ENCODE peak calls at places on chromosome 22, in seven cellular contexts. S, J, I, D, K, U and H are unnamed samples.

GRCh38 chr22:20043997-20044342 is 23.1 kb downstream of the TANGO2 start:
- DNase-seq in S (no peak), J (no peak), I (no peak), D (no peak), K (no peak), U (no peak), H (no peak)

GRCh38 chr22:47031628-47031915 is 269.1 kb downstream of the TBC1D22A start:
- DNase-seq in S (no peak), J (no peak), I (no peak), D (no peak), K (no peak), U (no peak), H (no peak)

GRCh38 chr22:24977370-24978230 is 25.1 kb downstream of the KIAA1671 start:
- DNase-seq in S (no peak), J (peak), I (no peak), D (no peak), K (no peak), U (peak), H (peak)

GRCh38 chr22:23912293-23912903 is 18.2 kb downstream of the MIF start:
- DNase-seq in S (no peak), J (no peak), I (no peak), D (no peak), K (peak), U (no peak), H (no peak)

GRCh38 chr22:19038164-19038546 is 84.1 kb downstream of the DGCR2 start:
- DNase-seq in S (no peak), J (no peak), I (no peak), D (no peak), K (peak), U (no peak), H (no peak)

GRCh38 chr22:20621162-20621561 is 113.8 kb downstream of the MED15 start:
- DNase-seq in S (no peak), J (no peak), I (no peak), D (no peak), K (no peak), U (no peak), H (no peak)

GRCh38 chr22:19111584-19111983 is 10.6 kb downstream of the DGCR2 start:
- DNase-seq in S (no peak), J (no peak), I (no peak), D (no peak), K (no peak), U (no peak), H (no peak)

GRCh38 chr22:25448435-25449051 is 115.9 kb upstream of the GRK3 start:
- DNase-seq in S (no peak), J (no peak), I (no peak), D (peak), K (no peak), U (peak), H (peak)

GRCh38 chr22:50674606-50675552 is 2.3 kb downstream of the SHANK3 start:
- DNase-seq in S (peak), J (peak), I (no peak), D (no peak), K (no peak), U (peak), H (peak)

GRCh38 chr22:28091486-28091885 is 172.4 kb upstream of the PITPNB start:
- DNase-seq in S (no peak), J (no peak), I (no peak), D (no peak), K (no peak), U (no peak), H (no peak)

GRCh38 chr22:28048529-28048928 is 129.5 kb upstream of the PITPNB start:
- DNase-seq in S (no peak), J (no peak), I (no peak), D (no peak), K (no peak), U (no peak), H (no peak)

GRCh38 chr22:22902247-22902962 is 14.8 kb downstream of the IGLL5 start:
- DNase-seq in S (no peak), J (no peak), I (no peak), D (no peak), K (no peak), U (no peak), H (no peak)

GRCh38 chr22:40557972-40558371 is 78.5 kb downstream of the MRTFA start:
- DNase-seq in S (no peak), J (no peak), I (no peak), D (no peak), K (no peak), U (no peak), H (no peak)

GRCh38 chr22:20080776-20081654 is 974 bp downstream of the DGCR8 start:
- DNase-seq in S (no peak), J (no peak), I (no peak), D (peak), K (peak), U (peak), H (peak)

GRCh38 chr22:24386814-24387550 is 40.4 kb upstream of the ADORA2A start:
- DNase-seq in S (no peak), J (no peak), I (no peak), D (no peak), K (no peak), U (no peak), H (no peak)

GRCh38 chr22:23495614-23496444 is 84.3 kb downstream of the IGLL1 start:
- DNase-seq in S (no peak), J (no peak), I (no peak), D (no peak), K (peak), U (no peak), H (no peak)

GRCh38 chr22:17370036-17370765 is 941 bp downstream of the CECR2 start:
- DNase-seq in S (no peak), J (no peak), I (no peak), D (no peak), K (no peak), U (no peak), H (no peak)

GRCh38 chr22:47715866-47716578 is 953.6 kb downstream of the TBC1D22A start:
- DNase-seq in S (no peak), J (no peak), I (no peak), D (no peak), K (no peak), U (no peak), H (no peak)

GRCh38 chr22:26573026-26573662 is 16.8 kb downstream of the TPST2 start:
- DNase-seq in S (no peak), J (peak), I (no peak), D (no peak), K (no peak), U (no peak), H (peak)

GRCh38 chr22:28180804-28181203 is 261.7 kb upstream of the PITPNB start:
- DNase-seq in S (no peak), J (no peak), I (no peak), D (no peak), K (no peak), U (no peak), H (no peak)

GRCh38 chr22:40534379-40535188 is 101.9 kb downstream of the MRTFA start:
- DNase-seq in S (no peak), J (no peak), I (no peak), D (peak), K (no peak), U (peak), H (peak)

GRCh38 chr22:42708393-42708792 is 12.3 kb downstream of the A4GALT start:
- DNase-seq in S (no peak), J (no peak), I (no peak), D (no peak), K (no peak), U (no peak), H (no peak)

GRCh38 chr22:45688606-45689080 is 17.0 kb downstream of the ATXN10 start:
- DNase-seq in S (peak), J (peak), I (no peak), D (no peak), K (no peak), U (peak), H (peak)

GRCh38 chr22:46815896-46816721 is 53.7 kb downstream of the TBC1D22A start:
- DNase-seq in S (no peak), J (no peak), I (no peak), D (no peak), K (no peak), U (no peak), H (peak)

GRCh38 chr22:41683616-41684015 is 5.1 kb downstream of the SNU13 start:
- DNase-seq in S (no peak), J (no peak), I (no peak), D (no peak), K (no peak), U (no peak), H (no peak)

GRCh38 chr22:46147471-46148267 is 2.7 kb upstream of the PPARA start:
- DNase-seq in S (no peak), J (no peak), I (no peak), D (no peak), K (peak), U (peak), H (no peak)

GRCh38 chr22:41968601-41969000 is 642 bp upstream of the SEPTIN3 start:
- DNase-seq in S (no peak), J (no peak), I (no peak), D (no peak), K (no peak), U (peak), H (no peak)

GRCh38 chr22:25899566-25899965 is 157.6 kb downstream of the MYO18B start:
- DNase-seq in S (no peak), J (no peak), I (no peak), D (no peak), K (peak), U (no peak), H (no peak)

GRCh38 chr22:20581503-20582170 is 74.2 kb downstream of the MED15 start:
- DNase-seq in S (no peak), J (no peak), I (no peak), D (no peak), K (no peak), U (no peak), H (no peak)

GRCh38 chr22:49761836-49762235 is 65.8 kb downstream of the BRD1 start:
- DNase-seq in S (no peak), J (no peak), I (no peak), D (no peak), K (peak), U (no peak), H (no peak)

GRCh38 chr22:46794491-46794890 is 32.0 kb downstream of the TBC1D22A start:
- DNase-seq in S (peak), J (no peak), I (no peak), D (no peak), K (no peak), U (no peak), H (no peak)

GRCh38 chr22:27212617-27213177 is 555.3 kb downstream of the MIAT start:
- DNase-seq in S (peak), J (peak), I (peak), D (no peak), K (peak), U (peak), H (peak)

GRCh38 chr22:47381240-47381639 is 618.8 kb downstream of the TBC1D22A start:
- DNase-seq in S (peak), J (no peak), I (no peak), D (no peak), K (peak), U (no peak), H (no peak)

GRCh38 chr22:27984001-27984695 is 65.1 kb upstream of the PITPNB start:
- DNase-seq in S (no peak), J (no peak), I (no peak), D (no peak), K (peak), U (no peak), H (no peak)

GRCh38 chr22:35312198-35313059 is 12.7 kb downstream of the TOM1 start:
- DNase-seq in S (peak), J (no peak), I (no peak), D (peak), K (peak), U (peak), H (no peak)

GRCh38 chr22:43828711-43829447 is 16.8 kb upstream of the EFCAB6 start:
- DNase-seq in S (no peak), J (no peak), I (no peak), D (no peak), K (peak), U (no peak), H (peak)
- TF ChIP-seq CTCF in S (peak), J (no peak), I (no peak), D (no peak), K (no peak), U (no peak), H (no peak)

GRCh38 chr22:39504071-39504470 is 2.0 kb downstream of the MIEF1 start:
- DNase-seq in S (no peak), J (no peak), I (no peak), D (no peak), K (no peak), U (no peak), H (no peak)
- H3K4me3 ChIP-seq in S (no peak), J (no peak), I (no peak), D (no peak), K (no peak), U (no peak), H (no peak)

DNA sequence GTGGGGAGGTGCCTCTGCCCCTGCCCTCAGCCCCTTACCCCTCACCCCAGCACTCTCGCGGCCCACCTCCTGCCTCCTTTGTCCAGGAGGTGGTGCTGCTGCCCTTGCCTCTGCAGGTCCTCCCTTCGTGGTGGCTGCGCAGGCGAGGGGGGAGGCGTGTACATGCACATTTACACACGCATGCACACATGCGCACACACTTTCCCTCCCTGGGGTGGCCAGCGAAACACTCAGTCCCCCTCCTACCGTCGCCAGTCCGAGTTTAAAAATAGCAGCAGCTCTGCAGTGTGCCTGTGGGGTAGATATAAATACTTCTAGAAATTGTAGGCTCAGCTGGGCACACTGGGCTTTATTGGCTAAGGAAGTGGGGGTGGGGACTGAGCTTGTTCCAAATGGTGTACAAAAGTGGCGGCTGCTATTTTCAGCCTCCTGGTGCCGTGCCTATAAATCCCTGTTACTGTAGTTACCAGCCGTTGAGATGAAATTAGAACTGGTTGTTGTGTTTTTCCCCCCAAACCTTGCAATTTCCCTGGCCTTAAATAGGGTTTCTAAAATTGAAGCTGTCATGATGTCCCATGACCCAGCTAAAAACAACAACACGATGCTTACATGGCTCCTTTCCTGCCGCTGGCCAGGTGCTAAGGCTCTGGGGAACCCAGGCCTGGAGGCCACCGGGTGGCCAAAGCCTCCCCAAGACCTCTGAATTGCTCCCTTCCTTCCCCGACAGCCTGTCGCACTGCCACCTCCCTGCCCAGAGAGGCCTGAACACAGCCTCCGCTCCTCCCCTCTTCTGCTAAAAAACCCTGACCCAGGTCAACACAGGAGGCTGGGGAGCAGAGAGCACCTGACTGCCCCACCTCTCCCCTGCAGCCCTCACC is 12.4 kb downstream of the PICK1 start:
- DNase-seq in S (no peak), J (peak), I (peak), D (no peak), K (no peak), U (no peak), H (peak)
- TF ChIP-seq CTCF in S (peak), J (peak), I (peak), D (no peak), K (no peak), U (peak), H (peak)

GRCh38 chr22:21835378-21835777 is 32.1 kb downstream of the MAPK1 start:
- DNase-seq in S (no peak), J (no peak), I (no peak), D (no peak), K (no peak), U (no peak), H (no peak)
- H3K4me3 ChIP-seq in S (no peak), J (no peak), I (no peak), D (no peak), K (no peak), U (no peak), H (no peak)

DNA sequence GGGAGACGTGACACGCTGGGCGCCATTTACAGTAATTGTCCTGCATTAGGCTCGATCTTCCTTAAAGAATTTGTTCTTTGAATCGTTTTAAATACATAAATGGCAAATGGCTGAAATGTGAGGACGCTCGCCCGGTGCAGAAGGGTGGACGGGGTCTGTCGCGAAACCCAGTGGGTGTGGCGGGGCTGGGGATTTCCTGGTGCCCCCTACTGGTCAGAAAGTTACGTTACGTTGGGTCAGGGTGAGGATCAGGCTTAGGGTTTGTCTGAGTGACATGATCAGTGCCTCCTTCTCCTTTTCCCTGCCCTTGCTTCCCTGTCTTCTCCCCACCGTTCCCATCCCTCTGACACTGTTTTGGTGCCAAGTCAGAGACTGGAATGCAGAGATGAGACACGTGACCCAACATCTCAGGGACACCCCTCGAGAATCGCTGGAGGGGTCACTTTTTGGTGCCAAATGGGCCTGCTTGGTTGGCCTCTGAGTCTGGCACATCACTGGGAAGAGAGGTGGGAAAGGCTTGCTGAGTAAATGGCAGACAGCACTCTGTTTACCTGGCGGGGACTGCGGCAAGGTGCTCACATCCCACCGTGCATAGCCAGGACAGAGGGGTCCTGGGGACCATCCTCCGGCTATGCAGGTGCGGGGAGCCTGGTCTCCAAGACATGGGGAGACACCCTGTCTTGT is 1107.6 kb downstream of the BRD1 start:
- DNase-seq in S (peak), J (no peak), I (no peak), D (no peak), K (no peak), U (no peak), H (no peak)
- TF ChIP-seq CTCF in S (no peak), J (peak), I (no peak), D (no peak), K (no peak), U (no peak), H (no peak)

GRCh38 chr22:29481265-29482000 is 1.4 kb downstream of the NEFH start:
- DNase-seq in S (no peak), J (no peak), I (no peak), D (no peak), K (no peak), U (no peak), H (peak)

GRCh38 chr22:29478326-29479276 is 1.4 kb upstream of the NEFH start:
- DNase-seq in S (no peak), J (no peak), I (no peak), D (no peak), K (no peak), U (no peak), H (no peak)

GRCh38 chr22:29479417-29480261 is at the start of gene NEFH:
- DNase-seq in S (no peak), J (no peak), I (no peak), D (no peak), K (no peak), U (no peak), H (no peak)

GRCh38 chr22:29480512-29481264 is 670 bp downstream of the NEFH start:
- DNase-seq in S (no peak), J (no peak), I (no peak), D (no peak), K (no peak), U (peak), H (peak)

DNA sequence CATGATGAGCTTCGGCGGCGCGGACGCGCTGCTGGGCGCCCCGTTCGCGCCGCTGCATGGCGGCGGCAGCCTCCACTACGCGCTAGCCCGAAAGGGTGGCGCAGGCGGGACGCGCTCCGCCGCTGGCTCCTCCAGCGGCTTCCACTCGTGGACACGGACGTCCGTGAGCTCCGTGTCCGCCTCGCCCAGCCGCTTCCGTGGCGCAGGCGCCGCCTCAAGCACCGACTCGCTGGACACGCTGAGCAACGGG is 169 bp downstream of the NEFH start:
- DNase-seq in S (no peak), J (no peak), I (no peak), D (no peak), K (no peak), U (no peak), H (no peak)
- H3K4me3 ChIP-seq in S (no peak), J (peak), I (peak), D (no peak), K (no peak), U (no peak), H (no peak)

GRCh38 chr22:38823076-38823475 is 20.8 kb downstream of the NPTXR start:
- DNase-seq in S (no peak), J (no peak), I (no peak), D (no peak), K (no peak), U (no peak), H (no peak)

GRCh38 chr22:38823637-38824036 is 20.2 kb downstream of the NPTXR start:
- DNase-seq in S (no peak), J (no peak), I (no peak), D (no peak), K (no peak), U (no peak), H (no peak)

GRCh38 chr22:38826386-38826785 is 17.4 kb downstream of the NPTXR start:
- DNase-seq in S (no peak), J (no peak), I (no peak), D (no peak), K (no peak), U (no peak), H (no peak)

GRCh38 chr22:38826801-38827200 is 17.0 kb downstream of the NPTXR start:
- DNase-seq in S (no peak), J (no peak), I (no peak), D (no peak), K (no peak), U (no peak), H (no peak)

GRCh38 chr22:38824587-38824986 is 19.2 kb downstream of the NPTXR start:
- DNase-seq in S (peak), J (no peak), I (no peak), D (peak), K (no peak), U (peak), H (peak)
- TF ChIP-seq CTCF in S (peak), J (no peak), I (peak), D (peak), K (no peak), U (peak), H (peak)